ENCODE peak calls at places on chromosomes 11 and 22, in five cellular contexts. B, Q, E, W and Z are unnamed samples.

GRCh38 chr11:34501500-34501899 is 12.1 kb downstream of the ELF5 start:
- DNase-seq in B (peak; percentile 64), Q (peak; percentile 49), E (peak; percentile 96), W (peak; percentile 14), Z (peak; percentile 92)

GRCh38 chr11:86955674-86956522 is 703 bp upstream of the FZD4 start:
- DNase-seq in B (peak; percentile 77), Q (peak; percentile 89), E (peak; percentile 47), W (peak; percentile 90), Z (peak; percentile 73)

GRCh38 chr11:31810779-31811647 is at the start of gene PAX6:
- DNase-seq in B (peak; percentile 97), Q (no peak), E (peak; percentile 83), W (peak; percentile 60), Z (peak; percentile 45)

GRCh38 chr11:114813216-114813615 is 134.9 kb downstream of the NXPE2 start:
- DNase-seq in B (no peak), Q (no peak), E (no peak), W (no peak), Z (no peak)

GRCh38 chr11:25927391-25927790 is 404.5 kb upstream of the ANO3 start:
- DNase-seq in B (no peak), Q (no peak), E (no peak), W (no peak), Z (peak; percentile 1)

GRCh38 chr11:774873-775592 is 2.3 kb downstream of the GATD1 start:
- DNase-seq in B (no peak), Q (peak; percentile 31), E (peak; percentile 22), W (no peak), Z (peak; percentile 49)

GRCh38 chr11:34161812-34162506 is 56.5 kb downstream of the NAT10 start:
- DNase-seq in B (peak; percentile 63), Q (no peak), E (no peak), W (no peak), Z (no peak)

GRCh38 chr11:803770-804598 is 1.0 kb downstream of the PIDD1 start:
- DNase-seq in B (no peak), Q (no peak), E (no peak), W (no peak), Z (no peak)

GRCh38 chr11:125300791-125301218 is 136.3 kb downstream of the PKNOX2 start:
- DNase-seq in B (peak; percentile 8), Q (no peak), E (peak; percentile 77), W (peak; percentile 30), Z (peak; percentile 96)

GRCh38 chr11:78156081-78156844 is 16.8 kb upstream of the ALG8 start:
- DNase-seq in B (no peak), Q (no peak), E (peak; percentile 53), W (peak; percentile 10), Z (peak; percentile 83)

GRCh38 chr11:34476853-34477252 is 36.7 kb downstream of the ELF5 start:
- DNase-seq in B (no peak), Q (no peak), E (no peak), W (no peak), Z (no peak)

GRCh38 chr11:76805206-76805913 is 22.2 kb downstream of the TSKU start:
- DNase-seq in B (no peak), Q (no peak), E (peak; percentile 18), W (no peak), Z (no peak)

GRCh38 chr11:43567396-43567975 is 113.1 kb upstream of the HSD17B12 start:
- DNase-seq in B (peak; percentile 55), Q (no peak), E (peak; percentile 54), W (no peak), Z (peak; percentile 70)

GRCh38 chr11:31974737-31975136 is 116.1 kb upstream of the RCN1 start:
- DNase-seq in B (no peak), Q (no peak), E (peak; percentile 76), W (no peak), Z (peak; percentile 50)

GRCh38 chr11:57641011-57641410 is 8.7 kb downstream of the YPEL4 start:
- DNase-seq in B (peak; percentile 31), Q (peak; percentile 20), E (no peak), W (peak; percentile 12), Z (peak; percentile 43)

GRCh38 chr11:57638811-57639320 is 10.8 kb downstream of the YPEL4 start:
- DNase-seq in B (no peak), Q (no peak), E (no peak), W (no peak), Z (peak; percentile 24)

GRCh38 chr11:57641426-57641825 is 8.3 kb downstream of the YPEL4 start:
- DNase-seq in B (peak; percentile 82), Q (no peak), E (peak; percentile 73), W (no peak), Z (peak; percentile 77)

GRCh38 chr11:57639321-57640067 is 10.2 kb downstream of the YPEL4 start:
- DNase-seq in B (peak; percentile 91), Q (no peak), E (no peak), W (peak; percentile 11), Z (peak; percentile 31)

DNA sequence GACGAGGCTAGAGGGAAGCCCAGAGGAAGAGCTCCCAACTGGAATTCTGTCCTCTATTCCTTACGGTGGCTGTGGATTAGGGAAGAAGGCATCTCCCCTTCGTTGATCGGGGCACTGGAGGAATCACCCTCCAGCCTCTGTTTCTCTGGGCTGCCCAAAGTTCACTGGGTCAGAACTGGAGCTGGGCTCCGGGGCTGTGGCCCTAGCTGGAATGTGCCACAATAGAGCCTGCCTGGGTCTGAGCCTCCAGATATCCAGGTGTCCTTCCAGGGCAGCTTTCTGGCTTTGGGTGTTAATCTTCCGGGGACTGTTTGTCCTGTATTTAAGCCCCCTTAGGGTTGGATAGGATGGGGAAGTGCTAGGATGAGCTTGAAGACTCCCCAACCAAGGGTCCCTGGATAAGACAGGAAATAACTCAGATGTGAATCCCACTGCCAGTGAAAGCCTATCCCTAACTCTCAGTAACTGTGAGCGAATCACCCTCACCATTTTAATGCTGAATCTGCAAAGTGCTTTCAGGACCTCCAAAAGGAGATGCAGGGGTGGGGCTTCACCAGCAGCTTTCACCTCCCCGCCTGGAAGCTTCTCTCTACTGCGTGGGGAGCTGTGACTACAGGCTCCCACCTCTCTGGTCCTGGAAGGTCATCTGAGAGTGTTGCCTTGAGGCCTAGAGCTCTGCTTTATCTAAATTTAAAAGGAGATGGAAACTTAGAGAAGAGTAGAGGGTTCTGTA is 9.5 kb downstream of the YPEL4 start:
- DNase-seq in B (no peak), Q (no peak), E (no peak), W (no peak), Z (no peak)
- H3K4me3 ChIP-seq in B (no peak overlapping the region), Q (peak overlapping the region; percentile 68), E (peak overlapping the region; percentile 99), W (no peak overlapping the region), Z (peak overlapping the region; percentile 97)

GRCh38 chr11:66958232-66958955 is at the start of gene PC:
- DNase-seq in B (peak; percentile 100), Q (peak; percentile 100), E (peak; percentile 100), W (peak; percentile 99), Z (peak; percentile 100)
- TF ChIP-seq CTCF in B (no peak), Q (no peak), E (no peak), W (no peak), Z (no peak)

DNA sequence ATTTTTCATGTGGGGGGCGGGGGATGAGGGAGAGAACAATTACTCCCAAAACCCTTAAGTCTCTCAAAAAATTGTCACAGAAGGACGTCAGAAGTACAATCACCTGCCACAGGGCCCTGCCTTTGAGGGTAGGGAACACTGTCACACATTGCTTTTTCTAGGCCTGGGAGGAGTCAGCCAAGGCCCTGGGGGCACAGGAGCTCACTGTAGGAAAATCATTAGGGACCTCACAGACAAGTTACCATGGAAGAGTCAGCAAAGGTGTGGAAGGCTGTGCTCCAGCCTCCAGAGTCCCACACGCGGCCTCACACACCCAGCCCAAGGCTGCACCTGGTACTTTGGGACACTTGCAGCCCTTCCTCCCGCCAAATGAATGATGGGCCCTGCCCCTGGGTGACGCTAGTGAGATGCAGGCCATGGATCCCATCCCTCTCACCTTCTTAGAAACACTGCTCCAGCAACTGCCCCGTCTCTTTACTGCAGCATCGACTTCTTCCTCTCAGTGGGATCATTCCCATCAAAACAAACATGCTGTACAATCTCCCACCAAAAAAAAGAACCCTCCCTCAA is 3.3 kb downstream of the PLEKHA7 start:
- DNase-seq in B (no peak), Q (no peak), E (no peak), W (no peak), Z (no peak)
- H3K4me3 ChIP-seq in B (no peak overlapping the region), Q (no peak overlapping the region), E (no peak overlapping the region), W (no peak overlapping the region), Z (no peak overlapping the region)

GRCh38 chr11:102306048-102306575 is 11.2 kb upstream of the BIRC3 start:
- DNase-seq in B (no peak), Q (no peak), E (no peak), W (peak; percentile 32), Z (no peak)
- TF ChIP-seq CTCF in B (peak; percentile 7), Q (no peak), E (no peak), W (no peak), Z (no peak)

GRCh38 chr22:31629741-31630184 is 32.3 kb downstream of the PISD start:
- DNase-seq in B (no peak), Q (no peak), E (no peak), W (no peak), Z (no peak)
- H3K4me3 ChIP-seq in B (peak overlapping the region; percentile 65), Q (peak overlapping the region; percentile 79), E (peak overlapping the region; percentile 74), W (peak overlapping the region; percentile 80), Z (peak overlapping the region; percentile 79)

GRCh38 chr11:74694136-74694535 is 37.1 kb downstream of the CHRDL2 start:
- DNase-seq in B (no peak), Q (no peak), E (peak; percentile 15), W (no peak), Z (no peak)
- TF ChIP-seq CTCF in B (no peak), Q (no peak), E (peak; percentile 25), W (no peak), Z (peak; percentile 29)

GRCh38 chr11:9665749-9666148 is 1.9 kb downstream of the SWAP70 start:
- DNase-seq in B (no peak), Q (no peak), E (no peak), W (no peak), Z (no peak)
- H3K4me3 ChIP-seq in B (no peak overlapping the region), Q (peak overlapping the region; percentile 83), E (peak overlapping the region; percentile 96), W (no peak overlapping the region), Z (peak overlapping the region; percentile 94)

GRCh38 chr22:35940166-35940565 is 88.5 kb downstream of the RBFOX2 start:
- DNase-seq in B (no peak), Q (no peak), E (peak; percentile 31), W (no peak), Z (no peak)
- TF ChIP-seq CTCF in B (no peak), Q (no peak), E (no peak), W (no peak), Z (no peak)